ENCODE peak calls at places on chromosomes 16 and 17, in four cellular contexts. W is Calu3; Y is activated effector memory CD4-positive, alpha-beta T cell treated with Interleukin-2 at 50 U/mL for 16 hours; J is endothelial cell. H is an unnamed sample.

GRCh38 chr16:24041834-24042631 is 206.2 kb downstream of the PRKCB start:
- DNase-seq in J (peak; percentile 80), W (peak; percentile 83), Y (peak; percentile 63), H (peak; percentile 79)

GRCh38 chr16:87832759-87833502 is 36.4 kb downstream of the SLC7A5 start:
- DNase-seq in W (no peak), Y (no peak), J (no peak), H (no peak)

GRCh38 chr16:11743308-11744074 is 834 bp upstream of the TXNDC11 start:
- DNase-seq in Y (peak; percentile 4), J (peak; percentile 4), W (peak; percentile 37), H (peak; percentile 7)

GRCh38 chr17:41549596-41550039 is 21.5 kb upstream of the KRT19 start:
- DNase-seq in Y (no peak), W (no peak), J (no peak), H (no peak)

GRCh38 chr17:38868095-38868967 is 1.5 kb upstream of the LASP1 start:
- DNase-seq in J (peak; percentile 36), Y (no peak), W (peak; percentile 78), H (no peak)

GRCh38 chr16:50430076-50430475 is 61.3 kb upstream of the BRD7 start:
- DNase-seq in Y (no peak), W (no peak), J (no peak), H (no peak)

GRCh38 chr17:6454495-6455320 is 10.5 kb downstream of the PIMREG start:
- DNase-seq in Y (no peak), J (no peak), W (no peak), H (no peak)

GRCh38 chr16:27993587-27993986 is 69.9 kb downstream of the GSG1L start:
- DNase-seq in W (no peak), Y (no peak), J (no peak), H (no peak)

GRCh38 chr16:70433456-70434103 is 5.3 kb downstream of the ST3GAL2 start:
- DNase-seq in W (no peak), J (no peak), Y (no peak), H (no peak)

GRCh38 chr16:16032271-16032979 is 83.0 kb downstream of the ABCC1 start:
- DNase-seq in Y (no peak), J (no peak), W (no peak), H (no peak)

H was measured in activated gamma-delta T cell treated with Interleukin-2 at 50 U/mL for 16 hours.